ENCODE peak calls at places on chromosomes 13 and 19, in five cellular contexts. T is CD4-positive, alpha-beta memory T cell; P is cardiac muscle cell; N is foreskin fibroblast; H is HCT116. B is an unnamed sample.
A peak's percentile ranks its signal among the peaks of the same experiment; 100 is the strongest.

GRCh38 chr13:34405410-34405809 is 536.7 kb upstream of the NBEA start:
- DNase-seq in T (no peak), P (no peak), N (no peak), H (no peak), B (no peak)

GRCh38 chr13:25177012-25177411 is 4.9 kb upstream of the AMER2 start:
- DNase-seq in T (no peak), P (no peak), N (no peak), H (no peak), B (no peak)

GRCh38 chr13:91652389-91652788 is 254.0 kb downstream of the GPC5 start:
- DNase-seq in T (no peak), P (no peak), N (no peak), H (no peak), B (peak; percentile 32)

GRCh38 chr19:12896460-12896859 is 5.5 kb downstream of the GCDH start:
- DNase-seq in T (no peak), P (no peak), N (no peak), H (no peak), B (no peak)

GRCh38 chr19:27694361-27695055 is 1518.4 kb downstream of the UQCRFS1 start:
- DNase-seq in T (no peak), P (no peak), N (no peak), H (no peak), B (no peak)

GRCh38 chr19:30070198-30070969 is 128.3 kb downstream of the URI1 start:
- DNase-seq in T (no peak), P (no peak), N (no peak), H (no peak), B (no peak)

GRCh38 chr19:55067869-55068268 is 4.9 kb upstream of the RDH13 start:
- DNase-seq in T (no peak), P (no peak), N (no peak), H (no peak), B (no peak)

GRCh38 chr19:28475525-28475924 is 737.4 kb downstream of the UQCRFS1 start:
- DNase-seq in T (no peak), P (no peak), N (no peak), H (no peak), B (no peak)

GRCh38 chr13:42747399-42747873 is 33.9 kb upstream of the FAM216B start:
- DNase-seq in T (no peak), P (no peak), N (peak; percentile 96), H (no peak), B (peak; percentile 92)

GRCh38 chr19:18502633-18503294 is 19.1 kb downstream of the ELL start:
- DNase-seq in T (no peak), P (no peak), N (no peak), H (no peak), B (no peak)

GRCh38 chr13:50161052-50161451 is 145.8 kb downstream of the KCNRG start:
- DNase-seq in T (no peak), P (no peak), N (peak; percentile 37), H (no peak), B (peak; percentile 19)

DNA sequence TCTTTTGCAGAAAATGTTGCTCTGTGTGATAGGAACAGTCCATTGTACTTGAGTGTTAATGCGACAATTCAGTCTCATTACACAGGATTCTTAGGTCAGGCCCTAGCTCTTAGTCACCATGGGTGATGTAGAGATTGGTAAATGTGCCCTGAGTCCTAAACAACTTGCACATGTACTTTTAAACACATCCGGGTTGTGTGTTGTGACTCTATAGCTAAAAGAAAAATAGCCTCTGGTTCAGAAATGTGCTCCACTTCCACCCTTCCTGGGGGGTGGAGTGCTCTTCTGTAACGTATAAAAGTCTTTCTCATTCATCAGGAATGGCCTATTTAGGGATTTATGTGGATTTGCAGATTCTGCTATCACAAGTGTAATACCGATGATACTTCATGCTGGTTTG is 5.2 kb downstream of the SPATA13 start:
- DNase-seq in T (no peak), P (no peak), N (peak; percentile 91), H (no peak), B (peak; percentile 38)
- H3K4me3 ChIP-seq in T (no peak overlapping the region), P (no peak overlapping the region), N (no peak overlapping the region), H (no peak overlapping the region), B (no peak overlapping the region)

GRCh38 chr13:66586489-66586888 is 643.6 kb downstream of the PCDH9 start:
- DNase-seq in T (no peak), P (no peak), N (no peak), H (no peak), B (no peak)

GRCh38 chr13:66577358-66577757 is 652.8 kb downstream of the PCDH9 start:
- DNase-seq in T (no peak), P (no peak), N (no peak), H (no peak), B (no peak)

GRCh38 chr13:66585669-66586203 is 644.4 kb downstream of the PCDH9 start:
- DNase-seq in T (no peak), P (no peak), N (no peak), H (no peak), B (no peak)

GRCh38 chr13:66578305-66578704 is 651.8 kb downstream of the PCDH9 start:
- DNase-seq in T (no peak), P (no peak), N (no peak), H (no peak), B (peak; percentile 43)

GRCh38 chr13:66581691-66582090 is 648.4 kb downstream of the PCDH9 start:
- DNase-seq in T (no peak), P (no peak), N (no peak), H (no peak), B (no peak)
- H3K4me3 ChIP-seq in T (no peak overlapping the region), P (no peak overlapping the region), N (no peak overlapping the region), H (no peak overlapping the region), B (no peak overlapping the region)

DNA sequence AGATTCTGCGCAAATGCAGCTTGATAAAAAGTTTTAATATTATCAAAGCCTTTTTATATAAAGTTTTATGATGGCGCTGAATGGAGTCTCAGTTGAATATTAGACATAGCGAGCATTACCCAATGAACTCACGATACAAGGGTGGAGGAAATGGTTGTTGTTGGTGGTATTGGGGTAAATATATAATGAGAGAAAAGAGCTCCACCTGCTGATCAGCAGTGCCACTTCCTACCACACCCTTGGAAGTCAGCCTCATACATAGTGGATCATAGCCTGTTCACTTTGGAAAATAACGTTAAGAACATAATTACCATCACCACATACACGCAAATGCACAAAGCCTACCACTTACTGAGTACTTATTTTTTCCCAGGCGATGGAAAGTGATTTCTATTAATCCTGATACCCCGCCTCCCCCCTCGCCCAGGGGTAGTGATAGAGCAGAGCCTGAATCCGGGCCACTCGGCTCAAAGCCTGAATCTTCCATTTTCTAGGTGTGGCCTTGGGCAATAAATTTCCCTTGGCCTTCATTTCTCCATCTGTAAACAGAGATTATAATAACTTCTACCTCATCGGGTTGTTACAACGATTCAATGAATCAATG is 358.3 kb downstream of the KLF5 start:
- DNase-seq in T (no peak), P (no peak), N (no peak), H (peak; percentile 46), B (no peak)
- H3K4me3 ChIP-seq in T (no peak overlapping the region), P (no peak overlapping the region), N (no peak overlapping the region), H (no peak overlapping the region), B (no peak overlapping the region)

DNA sequence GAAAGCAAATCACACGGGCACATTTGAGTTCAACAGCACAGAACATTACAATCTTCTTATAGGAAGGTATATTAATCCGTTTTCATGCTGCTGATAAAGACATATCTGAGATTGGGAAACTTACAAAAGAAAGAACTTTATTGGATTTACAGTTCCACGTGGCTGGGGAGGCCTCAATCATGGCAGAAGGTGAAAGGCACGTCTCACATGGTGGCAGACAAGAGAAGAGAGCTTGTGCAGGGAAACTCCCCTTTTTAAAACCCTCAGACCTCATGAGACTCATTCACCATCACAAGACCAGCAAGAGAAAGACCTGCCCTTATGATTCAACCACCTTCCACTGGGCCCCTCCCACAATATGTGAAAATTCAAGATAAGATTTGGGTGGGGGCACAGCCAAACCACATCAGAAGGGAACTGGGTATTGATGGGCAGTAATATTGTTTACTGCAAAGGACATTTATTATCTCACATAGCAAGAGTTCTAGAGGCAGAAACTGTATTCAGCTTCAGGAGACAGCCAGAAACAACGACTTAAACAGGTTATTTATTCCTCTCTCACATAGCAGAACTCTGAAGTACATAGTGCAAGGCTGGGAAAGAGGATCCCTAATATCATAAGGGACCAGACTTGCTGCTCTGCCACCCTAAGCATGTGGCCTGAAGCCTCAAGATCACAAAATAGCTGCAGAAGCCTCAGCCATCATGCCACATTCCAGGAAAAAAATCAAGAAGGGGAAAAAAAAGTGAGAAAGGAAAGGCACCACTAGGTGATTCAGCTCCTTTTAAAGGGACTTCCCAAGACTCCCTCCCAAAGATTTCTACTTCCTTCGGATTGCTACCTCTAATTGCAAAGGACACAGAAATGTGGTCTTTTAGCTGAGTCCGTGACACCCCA is 23.1 kb downstream of the FXYD5 start:
- DNase-seq in T (no peak), P (no peak), N (no peak), H (no peak), B (no peak)
- H3K4me3 ChIP-seq in T (no peak overlapping the region), P (no peak overlapping the region), N (no peak overlapping the region), H (no peak overlapping the region), B (no peak overlapping the region)

GRCh38 chr19:33161201-33161600 is 29.3 kb downstream of the WDR88 start:
- DNase-seq in T (no peak), P (no peak), N (no peak), H (no peak), B (no peak)
- H3K4me3 ChIP-seq in T (no peak overlapping the region), P (no peak overlapping the region), N (no peak overlapping the region), H (no peak overlapping the region), B (no peak overlapping the region)

DNA sequence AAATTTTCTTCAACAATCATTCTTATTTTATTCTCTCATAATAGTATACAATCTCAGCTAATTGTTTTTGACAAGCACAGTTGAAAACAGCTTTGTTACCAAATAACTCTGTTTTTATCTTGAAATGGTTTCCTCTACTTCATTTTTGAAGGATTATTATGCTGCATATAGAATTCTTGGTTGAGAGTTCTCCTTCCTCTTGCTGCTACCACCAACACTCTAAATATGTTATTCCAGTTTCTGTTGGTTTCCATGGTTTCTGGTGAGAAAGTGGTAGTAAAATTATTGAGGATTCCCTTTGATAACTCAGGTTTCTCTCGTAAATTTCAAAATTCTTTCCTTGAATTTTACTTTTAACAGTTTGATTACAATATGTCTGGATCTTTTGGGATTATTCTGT is 1725.9 kb downstream of the PCDH9 start:
- DNase-seq in T (no peak), P (no peak), N (no peak), H (no peak), B (no peak)
- H3K4me3 ChIP-seq in T (no peak overlapping the region), P (no peak overlapping the region), N (no peak overlapping the region), H (no peak overlapping the region), B (no peak overlapping the region)

DNA sequence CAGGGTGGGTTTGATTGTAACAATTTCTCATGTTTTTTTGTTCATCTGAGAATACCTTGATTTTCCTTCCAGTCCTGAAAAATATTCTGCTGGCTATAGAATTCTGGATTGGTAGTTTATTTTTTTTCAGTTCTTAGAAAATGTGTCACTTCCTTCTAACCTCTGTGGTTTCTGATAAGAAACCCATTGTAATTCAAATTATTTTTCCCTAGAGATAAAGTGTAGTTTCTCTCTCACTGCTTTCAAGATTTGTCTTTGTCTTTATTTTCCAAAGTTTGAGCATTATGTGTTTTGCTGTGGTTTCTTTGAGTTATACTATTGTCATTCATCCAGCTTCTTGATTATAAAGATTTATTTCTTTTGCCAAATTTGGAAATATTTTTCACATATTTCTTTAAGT is 324.0 kb upstream of the SPRY2 start:
- DNase-seq in T (no peak), P (no peak), N (no peak), H (no peak), B (no peak)
- H3K4me3 ChIP-seq in T (no peak overlapping the region), P (no peak overlapping the region), N (no peak overlapping the region), H (no peak overlapping the region), B (no peak overlapping the region)

GRCh38 chr13:36817996-36818395 is 1.0 kb upstream of the RFXAP start:
- DNase-seq in T (no peak), P (no peak), N (no peak), H (no peak), B (no peak)
- H3K4me3 ChIP-seq in T (peak overlapping the region; percentile 76), P (no peak overlapping the region), N (no peak overlapping the region), H (no peak overlapping the region), B (no peak overlapping the region)

B was measured in skeletal muscle cell.